ENCODE peak calls at places on chromosome 12, in four cellular contexts. Z is WTC11, K is K562, D is HepG2. A is an unnamed sample.

GRCh38 chr12:92073123-92073522 is 72.5 kb downstream of the BTG1 start:
- DNase-seq in Z (no peak), D (no peak), K (no peak), A (no peak)

GRCh38 chr12:12072064-12072760 is 1.5 kb downstream of the BCL2L14 start:
- DNase-seq in K (no peak), Z (no peak), D (peak; percentile 38), A (no peak)

GRCh38 chr12:62784576-62784975 is 150.4 kb downstream of the PPM1H start:
- DNase-seq in Z (no peak), K (no peak), D (no peak), A (no peak)

GRCh38 chr12:77685112-77685511 is 145.6 kb upstream of the NAV3 start:
- DNase-seq in D (peak; percentile 56), K (no peak), Z (peak; percentile 58), A (peak; percentile 53)

GRCh38 chr12:79659961-79660431 is 30.8 kb downstream of the PAWR start:
- DNase-seq in Z (no peak), K (no peak), D (no peak), A (no peak)

GRCh38 chr12:132028111-132028510 is 78.4 kb downstream of the EP400 start:
- DNase-seq in D (no peak), Z (no peak), K (no peak), A (no peak)

GRCh38 chr12:4353785-4354208 is 25.7 kb downstream of the FGF23 start:
- DNase-seq in K (peak; percentile 19), D (no peak), Z (peak; percentile 26), A (peak; percentile 21)

GRCh38 chr12:62736596-62736995 is 198.4 kb downstream of the PPM1H start:
- DNase-seq in K (no peak), Z (no peak), D (no peak), A (no peak)

GRCh38 chr12:124754949-124755800 is 108.5 kb downstream of the SCARB1 start:
- DNase-seq in Z (peak; percentile 52), K (no peak), D (no peak), A (no peak)

GRCh38 chr12:113092478-113093408 is 36.2 kb downstream of the DTX1 start:
- DNase-seq in Z (peak; percentile 89), D (no peak), K (peak; percentile 86), A (peak; percentile 58)

GRCh38 chr12:80936642-80937390 is 918 bp downstream of the LIN7A start:
- DNase-seq in K (no peak), Z (peak; percentile 79), D (peak; percentile 79), A (peak; percentile 50)

GRCh38 chr12:104480826-104481457 is 24.2 kb downstream of the CHST11 start:
- DNase-seq in Z (no peak), K (no peak), D (no peak), A (no peak)

GRCh38 chr12:127179199-127179598 is 1087.8 kb upstream of the TMEM132C start:
- DNase-seq in D (no peak), Z (no peak), K (no peak), A (no peak)

GRCh38 chr12:2382391-2383155 is 329.8 kb downstream of the CACNA1C start:
- DNase-seq in D (no peak), K (no peak), Z (no peak), A (no peak)

GRCh38 chr12:28830491-28830890 is 318.6 kb upstream of the FAR2 start:
- DNase-seq in Z (peak; percentile 58), K (no peak), D (no peak), A (no peak)

GRCh38 chr12:6912164-6912956 is 2.0 kb upstream of the ENO2 start:
- DNase-seq in K (no peak), Z (no peak), D (no peak), A (no peak)

GRCh38 chr12:125287155-125287847 is 222.1 kb downstream of the AACS start:
- DNase-seq in Z (no peak), D (no peak), K (no peak), A (no peak)

GRCh38 chr12:67669925-67670631 is 21.5 kb downstream of the DYRK2 start:
- DNase-seq in Z (no peak), K (no peak), D (no peak), A (no peak)

GRCh38 chr12:104958946-104959841 is 1.1 kb upstream of the SLC41A2 start:
- DNase-seq in K (peak; percentile 23), Z (no peak), D (peak; percentile 30), A (no peak)

GRCh38 chr12:155646-156045 is 58.3 kb downstream of the SLC6A12 start:
- DNase-seq in D (no peak), K (no peak), Z (no peak), A (no peak)

GRCh38 chr12:1920971-1921370 is 2.5 kb upstream of the CACNA2D4 start:
- DNase-seq in K (peak; percentile 3), D (no peak), Z (no peak), A (peak; percentile 1)

GRCh38 chr12:53743277-53744129 is 8.3 kb downstream of the CISTR start:
- DNase-seq in D (peak; percentile 56), K (peak; percentile 82), Z (peak; percentile 78), A (peak; percentile 82)

GRCh38 chr12:69475237-69475984 is 5.2 kb downstream of the FRS2 start:
- DNase-seq in K (no peak), D (peak; percentile 61), Z (no peak), A (no peak)

GRCh38 chr12:124550123-124551089 is 17.0 kb downstream of the NCOR2 start:
- DNase-seq in K (no peak), D (no peak), Z (no peak), A (no peak)

GRCh38 chr12:84842406-84843013 is 70.1 kb downstream of the SLC6A15 start:
- DNase-seq in Z (no peak), K (peak; percentile 6), D (peak; percentile 16), A (peak; percentile 21)

GRCh38 chr12:77001181-77001758 is 64.1 kb downstream of the E2F7 start:
- DNase-seq in D (no peak), Z (no peak), K (no peak), A (no peak)

GRCh38 chr12:71415336-71416231 is 24.0 kb upstream of the LGR5 start:
- DNase-seq in D (peak; percentile 60), K (peak; percentile 58), Z (no peak), A (peak; percentile 58)

GRCh38 chr12:66776974-66777373 is 98.1 kb upstream of the GRIP1 start:
- DNase-seq in K (no peak), D (no peak), Z (no peak), A (no peak)

GRCh38 chr12:78305808-78306207 is 475.1 kb downstream of the NAV3 start:
- DNase-seq in D (no peak), K (no peak), Z (no peak), A (no peak)

GRCh38 chr12:45612044-45612794 is 117.3 kb upstream of the ARID2 start:
- DNase-seq in Z (no peak), K (no peak), D (no peak), A (no peak)

GRCh38 chr12:90611048-90611447 is 343.9 kb downstream of the CCER1 start:
- DNase-seq in Z (no peak), D (no peak), K (no peak), A (no peak)

GRCh38 chr12:72491399-72491798 is 219.2 kb downstream of the TRHDE start:
- DNase-seq in Z (no peak), K (no peak), D (no peak), A (no peak)

GRCh38 chr12:91381309-91381804 is 198.7 kb upstream of the DCN start:
- DNase-seq in D (no peak), Z (peak; percentile 66), K (no peak), A (peak; percentile 77)

GRCh38 chr12:509494-509893 is 49.8 kb downstream of the B4GALNT3 start:
- DNase-seq in Z (no peak), K (no peak), D (no peak), A (no peak)

GRCh38 chr12:3888654-3889053 is 15.5 kb upstream of the PARP11 start:
- DNase-seq in K (no peak), Z (no peak), D (no peak), A (no peak)

GRCh38 chr12:69821441-69822204 is 3.4 kb upstream of the MYRFL start:
- DNase-seq in K (peak; percentile 12), D (no peak), Z (no peak), A (peak; percentile 20)

GRCh38 chr12:54997914-54998507 is 13.4 kb upstream of the TESPA1 start:
- DNase-seq in D (no peak), K (no peak), Z (no peak), A (no peak)

GRCh38 chr12:6952860-6953416 is 1.8 kb downstream of the PTPN6 start:
- DNase-seq in K (no peak), D (no peak), Z (no peak), A (no peak)

GRCh38 chr12:25771062-25771461 is 187.4 kb upstream of the RASSF8 start:
- DNase-seq in K (no peak), Z (no peak), D (no peak), A (no peak)

GRCh38 chr12:75814856-75815754 is 216.5 kb downstream of the PHLDA1 start:
- DNase-seq in K (no peak), D (no peak), Z (no peak), A (no peak)

GRCh38 chr12:111436811-111437210 is 31.1 kb downstream of the SH2B3 start:
- DNase-seq in D (no peak), K (no peak), Z (no peak), A (no peak)

GRCh38 chr12:111439657-111440151 is 34.0 kb downstream of the SH2B3 start:
- DNase-seq in Z (no peak), K (no peak), D (no peak), A (no peak)

GRCh38 chr12:111440152-111440551 is 34.4 kb downstream of the SH2B3 start:
- DNase-seq in Z (no peak), K (no peak), D (no peak), A (no peak)

GRCh38 chr12:111437816-111438454 is 32.2 kb downstream of the SH2B3 start:
- DNase-seq in K (no peak), D (no peak), Z (no peak), A (no peak)

DNA sequence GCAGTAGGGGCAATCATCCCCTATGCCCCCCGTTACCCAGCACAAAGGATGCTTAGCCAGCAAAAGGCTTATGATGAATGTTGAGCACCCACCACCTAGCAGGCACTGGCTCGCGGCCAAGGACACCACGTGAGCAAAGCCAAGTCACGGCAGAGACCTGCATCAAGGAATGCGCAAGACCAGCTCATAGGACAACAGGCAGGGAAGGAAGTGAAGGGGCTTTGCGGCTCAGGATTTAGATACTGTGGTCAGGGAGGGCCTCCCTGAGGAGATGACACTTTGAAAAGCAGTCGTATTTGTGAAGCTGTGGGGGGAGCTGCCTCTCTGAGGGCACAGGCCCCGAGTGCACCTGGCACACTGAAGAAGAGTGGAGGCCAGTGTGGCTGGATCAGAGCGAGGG is 32.8 kb downstream of the SH2B3 start:
- DNase-seq in K (no peak), D (no peak), Z (no peak), A (no peak)
- TF ChIP-seq ELF4 in K (no peak), D (no peak), Z (no peak), A (no peak)

GRCh38 chr12:99553461-99553860 is 94.1 kb upstream of the GARIN6 start:
- DNase-seq in Z (no peak), D (no peak), K (no peak), A (no peak)

GRCh38 chr12:99552022-99552421 is 95.5 kb upstream of the GARIN6 start:
- DNase-seq in D (no peak), K (no peak), Z (no peak), A (no peak)

GRCh38 chr12:99544457-99544856 is 103.1 kb upstream of the GARIN6 start:
- DNase-seq in D (no peak), K (no peak), Z (no peak), A (no peak)

GRCh38 chr12:99549651-99550050 is 97.9 kb upstream of the GARIN6 start:
- DNase-seq in K (no peak), D (no peak), Z (no peak), A (no peak)
- TF ChIP-seq ELF4 in K (no peak), D (no peak), Z (no peak), A (no peak)

GRCh38 chr12:94644622-94645021 is 5.7 kb downstream of the TMCC3 start:
- DNase-seq in K (no peak), D (no peak), Z (no peak), A (no peak)
- TF ChIP-seq ELF4 in K (no peak), D (no peak), Z (no peak), A (no peak)

GRCh38 chr12:89227774-89228173 is 124.5 kb downstream of the DUSP6 start:
- DNase-seq in K (no peak), Z (no peak), D (no peak), A (no peak)
- TF ChIP-seq ELF4 in K (no peak), Z (no peak), D (no peak), A (no peak)

A was measured in HEK293T.